ENCODE peak calls at places on chromosomes 11 and 22, in ten cellular contexts. U, T, R, A, Y, B, G, C, V and W are unnamed samples.

GRCh38 chr11:1060885-1061616 is 13.6 kb upstream of the MUC2 start:
- DNase-seq in C (peak; percentile 93), Y (peak; percentile 84), V (peak; percentile 73), U (peak; percentile 56), T (no peak), G (no peak), R (peak; percentile 89), B (no peak), A (no peak), W (no peak)

GRCh38 chr11:114161486-114162250 is 102.2 kb downstream of the ZBTB16 start:
- DNase-seq in C (no peak), Y (no peak), A (no peak), V (no peak), B (no peak), R (no peak), T (no peak), U (no peak), G (no peak), W (no peak)

GRCh38 chr11:80083561-80083960 is 642.7 kb upstream of the TENM4 start:
- DNase-seq in C (no peak), V (peak; percentile 87), T (no peak), R (no peak), Y (peak; percentile 78), G (peak; percentile 14), U (no peak), A (no peak), B (no peak), W (no peak)

GRCh38 chr22:38479096-38479840 is 11.4 kb downstream of the KDELR3 start:
- DNase-seq in Y (no peak), V (no peak), R (peak; percentile 55), G (peak; percentile 63), C (no peak), U (no peak), A (no peak), T (no peak), B (no peak), W (no peak)

GRCh38 chr11:32809313-32809712 is 14.9 kb upstream of the CCDC73 start:
- DNase-seq in V (peak; percentile 76), G (no peak), T (no peak), Y (peak; percentile 66), A (peak; percentile 8), C (peak; percentile 82), R (peak; percentile 85), B (peak; percentile 59), U (peak; percentile 72), W (peak; percentile 83)

GRCh38 chr22:43783777-43784176 is 28.3 kb downstream of the EFCAB6 start:
- DNase-seq in R (no peak), U (no peak), V (no peak), T (no peak), A (no peak), G (no peak), C (no peak), Y (peak; percentile 21), B (no peak), W (no peak)

GRCh38 chr11:66068923-66069714 is 953 bp upstream of the PACS1 start:
- DNase-seq in T (peak; percentile 51), B (no peak), G (no peak), U (peak; percentile 63), R (peak; percentile 73), A (no peak), V (peak; percentile 46), Y (no peak), C (peak; percentile 59), W (no peak)

GRCh38 chr11:98069861-98070260 is 950.9 kb upstream of the CNTN5 start:
- DNase-seq in R (no peak), G (no peak), T (no peak), A (no peak), U (no peak), B (no peak), C (no peak), Y (peak; percentile 28), V (no peak), W (no peak)

GRCh38 chr22:27755521-27756211 is 45.9 kb downstream of the MN1 start:
- DNase-seq in T (no peak), A (no peak), U (no peak), Y (no peak), R (no peak), G (no peak), C (no peak), V (no peak), B (no peak), W (no peak)

GRCh38 chr11:93099811-93100210 is 98.0 kb downstream of the SLC36A4 start:
- DNase-seq in A (no peak), T (no peak), V (peak; percentile 17), C (no peak), R (peak; percentile 49), U (peak; percentile 77), G (no peak), Y (no peak), B (no peak), W (no peak)

GRCh38 chr11:60208146-60208895 is 25.4 kb upstream of the MS4A6A start:
- DNase-seq in U (no peak), A (no peak), B (peak; percentile 63), T (no peak), R (no peak), G (no peak), C (no peak), Y (no peak), V (peak; percentile 50), W (no peak)

GRCh38 chr11:74311352-74311926 is at the start of gene P4HA3:
- DNase-seq in R (peak; percentile 62), U (peak; percentile 28), B (peak; percentile 39), V (peak; percentile 21), A (peak; percentile 14), T (no peak), C (peak; percentile 86), Y (no peak), G (no peak), W (peak; percentile 57)

GRCh38 chr22:42984397-42984796 is 30.6 kb downstream of the PACSIN2 start:
- DNase-seq in U (no peak), T (no peak), R (no peak), V (no peak), A (no peak), Y (no peak), C (no peak), B (no peak), G (no peak), W (no peak)

GRCh38 chr22:40076702-40077645 is 82.2 kb downstream of the FAM83F start:
- DNase-seq in Y (peak; percentile 86), B (no peak), G (no peak), U (peak; percentile 43), T (no peak), C (no peak), V (peak; percentile 28), R (peak; percentile 46), A (no peak), W (peak; percentile 59)

DNA sequence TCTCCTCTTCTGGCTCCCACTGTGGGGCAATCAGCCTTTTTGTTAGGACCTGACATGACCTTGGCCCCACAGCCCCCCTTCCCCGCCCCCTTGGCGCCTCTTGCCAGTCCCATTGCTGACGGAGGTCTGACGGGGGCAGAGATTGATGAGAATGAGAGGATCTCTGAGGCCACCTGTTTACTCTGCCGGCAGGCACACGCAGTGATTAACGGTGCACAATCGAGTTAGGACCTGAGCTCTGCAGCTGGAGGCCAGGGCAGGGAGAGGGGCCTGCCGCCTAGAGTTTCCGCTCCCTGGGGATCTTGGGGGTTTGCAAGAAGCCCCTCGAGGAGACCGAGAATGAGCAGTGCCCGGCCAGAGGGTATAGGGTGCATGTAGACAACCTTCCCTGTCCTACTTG is 6.8 kb upstream of the CHRM1 start:
- DNase-seq in Y (no peak), B (no peak), U (no peak), T (no peak), C (no peak), A (no peak), V (no peak), G (no peak), R (no peak), W (no peak)
- H3K27me3 ChIP-seq in Y (peaks cover 58% of the 10 kb centered on the region), B (peaks cover 54% of the 10 kb centered on the region), U (peaks cover 70% of the 10 kb centered on the region), T (peaks cover 11% of the 10 kb centered on the region), C (peaks cover 46% of the 10 kb centered on the region), A (peaks cover 74% of the 10 kb centered on the region), V (peaks cover 45% of the 10 kb centered on the region), G (peaks cover 57% of the 10 kb centered on the region), R (peaks cover 61% of the 10 kb centered on the region), W (peaks cover 63% of the 10 kb centered on the region)

DNA sequence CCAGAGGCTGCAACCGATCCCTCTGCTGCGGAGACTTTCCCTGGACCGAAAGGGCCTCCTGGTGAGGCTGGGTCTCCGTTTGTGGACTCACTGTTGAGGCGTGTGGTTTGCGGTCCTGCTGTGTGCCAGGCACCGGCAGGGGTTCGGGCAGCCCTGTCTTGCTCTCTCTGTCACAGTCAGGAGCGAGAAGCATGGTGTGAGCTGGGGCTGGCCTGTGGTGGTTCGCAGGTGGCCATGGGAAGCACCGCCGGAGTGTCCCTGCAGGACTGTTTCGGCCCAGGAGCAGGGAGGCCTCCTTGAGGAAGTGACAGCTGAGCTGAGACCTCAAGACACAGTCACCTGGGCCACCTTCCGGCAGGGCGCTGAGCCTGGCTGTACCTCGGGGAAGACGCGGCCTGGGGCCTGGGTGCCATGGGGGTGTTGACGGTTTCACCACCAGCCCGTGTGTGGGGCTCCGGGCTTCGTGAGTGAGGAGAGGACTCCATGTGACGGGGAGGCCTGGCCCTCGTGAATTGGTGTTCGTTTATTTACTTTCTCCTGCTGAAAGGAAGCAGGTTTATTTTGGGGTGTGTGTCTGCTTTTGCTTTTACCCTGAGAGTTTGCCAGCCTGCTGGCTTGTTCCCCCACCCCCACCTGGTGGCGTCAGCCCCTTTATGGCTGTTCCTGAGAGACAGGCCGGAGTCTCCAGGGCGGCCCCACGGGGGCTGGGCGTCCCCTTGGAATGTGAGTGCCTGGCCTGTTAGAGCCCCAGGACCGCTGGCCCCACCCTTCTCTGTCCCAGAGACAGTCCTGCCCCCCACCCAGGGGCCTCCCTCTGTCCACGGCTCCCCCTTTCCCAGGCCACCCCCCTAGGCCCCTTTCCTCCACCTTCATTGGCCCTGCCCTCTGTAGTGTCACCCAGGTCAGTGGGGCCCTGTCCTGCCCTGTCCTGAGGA is 122.5 kb downstream of the KCNQ1OT1 start:
- DNase-seq in R (no peak), B (no peak), Y (no peak), U (no peak), G (no peak), T (no peak), A (no peak), C (peak; percentile 61), V (no peak), W (no peak)
- H3K27me3 ChIP-seq in R (peaks cover 10% of the 10 kb centered on the region), B (no peaks in the 10 kb centered on the region), Y (no peaks in the 10 kb centered on the region), U (peaks cover 17% of the 10 kb centered on the region), G (peaks cover 4% of the 10 kb centered on the region), T (no peaks in the 10 kb centered on the region), A (no peaks in the 10 kb centered on the region), C (no peaks in the 10 kb centered on the region), V (no peaks in the 10 kb centered on the region), W (no peaks in the 10 kb centered on the region)

GRCh38 chr11:3222003-3222855 is 3.6 kb upstream of the MRGPRG start:
- DNase-seq in G (no peak), B (no peak), A (no peak), V (no peak), Y (no peak), U (no peak), C (no peak), R (no peak), T (no peak), W (no peak)
- H3K27me3 ChIP-seq in G (peaks cover 49% of the 10 kb centered on the region), B (no peaks in the 10 kb centered on the region), A (peaks cover 5% of the 10 kb centered on the region), V (peaks cover 11% of the 10 kb centered on the region), Y (peaks cover 32% of the 10 kb centered on the region), U (peaks cover 73% of the 10 kb centered on the region), C (peaks cover 3% of the 10 kb centered on the region), R (peaks cover 77% of the 10 kb centered on the region), T (no peaks in the 10 kb centered on the region), W (peaks cover 7% of the 10 kb centered on the region)

GRCh38 chr11:119367661-119368120 is 13.8 kb downstream of the USP2 start:
- DNase-seq in B (no peak), A (no peak), R (peak; percentile 40), V (no peak), U (no peak), Y (no peak), C (peak; percentile 49), G (no peak), T (no peak), W (no peak)
- H3K27me3 ChIP-seq in B (peaks cover 22% of the 10 kb centered on the region), A (peaks cover 58% of the 10 kb centered on the region), R (no peaks in the 10 kb centered on the region), V (no peaks in the 10 kb centered on the region), U (no peaks in the 10 kb centered on the region), Y (no peaks in the 10 kb centered on the region), C (no peaks in the 10 kb centered on the region), G (peaks cover 6% of the 10 kb centered on the region), T (no peaks in the 10 kb centered on the region), W (peaks cover 14% of the 10 kb centered on the region)

GRCh38 chr22:36608987-36609386 is 80.0 kb upstream of the EIF3D start:
- DNase-seq in Y (no peak), R (no peak), C (no peak), U (no peak), T (no peak), B (no peak), A (no peak), V (no peak), G (no peak), W (no peak)
- H3K27me3 ChIP-seq in Y (peaks cover 100% of the 10 kb centered on the region), R (peaks cover 83% of the 10 kb centered on the region), C (no peaks in the 10 kb centered on the region), U (peaks cover 73% of the 10 kb centered on the region), T (no peaks in the 10 kb centered on the region), B (no peaks in the 10 kb centered on the region), A (peaks cover 24% of the 10 kb centered on the region), V (peaks cover 5% of the 10 kb centered on the region), G (peaks cover 27% of the 10 kb centered on the region), W (peaks cover 6% of the 10 kb centered on the region)